ENCODE peak calls at places on chromosome 19, in six cellular contexts. F, D, V, J, E and W are unnamed samples.

GRCh38 chr19:13152854-13153626 is 2.8 kb downstream of the IER2 start:
- DNase-seq in F (peak), D (peak), V (peak), J (peak), E (peak), W (peak)

GRCh38 chr19:54478677-54479266 is 5.7 kb upstream of the CDC42EP5 start:
- DNase-seq in F (peak), D (no peak), V (no peak), J (no peak), E (peak), W (no peak)

GRCh38 chr19:35519291-35519690 is 5.8 kb upstream of the DMKN start:
- DNase-seq in F (no peak), D (no peak), V (no peak), J (no peak), E (no peak), W (no peak)

GRCh38 chr19:11949201-11949600 is 15.6 kb upstream of the ZNF763 start:
- DNase-seq in F (no peak), D (no peak), V (no peak), J (no peak), E (no peak), W (no peak)

GRCh38 chr19:29771708-29772415 is 39.9 kb upstream of the CCNE1 start:
- DNase-seq in F (peak), D (no peak), V (peak), J (no peak), E (peak), W (peak)

GRCh38 chr19:27890696-27891095 is 1322.3 kb downstream of the UQCRFS1 start:
- DNase-seq in F (no peak), D (no peak), V (no peak), J (no peak), E (no peak), W (no peak)

GRCh38 chr19:13665125-13665903 is 99.0 kb upstream of the MRI1 start:
- DNase-seq in F (no peak), D (no peak), V (no peak), J (no peak), E (no peak), W (no peak)

GRCh38 chr19:32397736-32398135 is 7.8 kb upstream of the DPY19L3 start:
- DNase-seq in F (no peak), D (no peak), V (no peak), J (no peak), E (no peak), W (no peak)

GRCh38 chr19:15198006-15198356 is 2.8 kb downstream of the NOTCH3 start:
- DNase-seq in F (no peak), D (no peak), V (no peak), J (no peak), E (no peak), W (no peak)

GRCh38 chr19:14544047-14544446 is 14.7 kb downstream of the TECR start:
- DNase-seq in F (peak), D (no peak), V (no peak), J (no peak), E (no peak), W (no peak)

GRCh38 chr19:58021541-58022282 is 12.1 kb upstream of the ZSCAN1 start:
- DNase-seq in F (peak), D (no peak), V (peak), J (no peak), E (peak), W (no peak)

GRCh38 chr19:55265723-55266386 is 7.0 kb upstream of the PPP6R1 start:
- DNase-seq in F (no peak), D (no peak), V (no peak), J (no peak), E (no peak), W (no peak)

GRCh38 chr19:48239582-48240141 is 16.1 kb downstream of the CARD8 start:
- DNase-seq in F (no peak), D (no peak), V (no peak), J (no peak), E (no peak), W (no peak)

GRCh38 chr19:12494260-12494860 is 9.7 kb upstream of the ZNF709 start:
- DNase-seq in F (no peak), D (no peak), V (no peak), J (no peak), E (no peak), W (no peak)

GRCh38 chr19:13155472-13156284 is 5.5 kb downstream of the IER2 start:
- DNase-seq in F (peak), D (peak), V (peak), J (no peak), E (peak), W (peak)

GRCh38 chr19:48636859-48637448 is at the start of gene DBP:
- DNase-seq in F (no peak), D (peak), V (no peak), J (no peak), E (no peak), W (no peak)

GRCh38 chr19:17997969-17998826 is 9.8 kb upstream of the ARRDC2 start:
- DNase-seq in F (no peak), D (peak), V (no peak), J (no peak), E (no peak), W (no peak)

GRCh38 chr19:3580156-3580955 is 4.9 kb upstream of the GIPC3 start:
- DNase-seq in F (no peak), D (no peak), V (no peak), J (no peak), E (no peak), W (no peak)

GRCh38 chr19:17830567-17831418 is 9.5 kb upstream of the INSL3 start:
- DNase-seq in F (peak), D (peak), V (peak), J (no peak), E (peak), W (peak)

GRCh38 chr19:5818594-5818993 is 13.7 kb downstream of the NRTN start:
- DNase-seq in F (no peak), D (no peak), V (no peak), J (no peak), E (no peak), W (no peak)

GRCh38 chr19:7229735-7230134 is 64.5 kb downstream of the INSR start:
- DNase-seq in F (no peak), D (no peak), V (no peak), J (no peak), E (no peak), W (no peak)

GRCh38 chr19:5131866-5132561 is 163.1 kb downstream of the KDM4B start:
- DNase-seq in F (no peak), D (no peak), V (peak), J (no peak), E (no peak), W (peak)

GRCh38 chr19:4506449-4507149 is 11.7 kb downstream of the PLIN4 start:
- DNase-seq in F (no peak), D (no peak), V (no peak), J (no peak), E (no peak), W (no peak)

GRCh38 chr19:35879770-35880317 is 11.5 kb downstream of the APLP1 start:
- DNase-seq in F (peak), D (peak), V (peak), J (peak), E (peak), W (peak)

GRCh38 chr19:40119380-40119779 is 28.6 kb upstream of the ZNF780A start:
- DNase-seq in F (no peak), D (no peak), V (no peak), J (no peak), E (no peak), W (no peak)

GRCh38 chr19:13103961-13104847 is 1.5 kb upstream of the LYL1 start:
- DNase-seq in F (peak), D (peak), V (peak), J (no peak), E (peak), W (no peak)

GRCh38 chr19:55452381-55453325 is 8.8 kb downstream of the ISOC2 start:
- DNase-seq in F (no peak), D (no peak), V (no peak), J (no peak), E (peak), W (peak)

GRCh38 chr19:18117364-18117691 is 19.8 kb downstream of the MAST3 start:
- DNase-seq in F (no peak), D (no peak), V (no peak), J (no peak), E (no peak), W (peak)

GRCh38 chr19:4327252-4327876 is 11.3 kb downstream of the STAP2 start:
- DNase-seq in F (peak), D (peak), V (peak), J (no peak), E (peak), W (peak)

GRCh38 chr19:54164369-54165068 is 5.0 kb upstream of the LENG1 start:
- DNase-seq in F (peak), D (peak), V (peak), J (no peak), E (peak), W (peak)

GRCh38 chr19:35029737-35030256 is 473 bp upstream of the SCN1B start:
- DNase-seq in F (peak), D (no peak), V (no peak), J (no peak), E (no peak), W (no peak)

GRCh38 chr19:40739030-40739839 is 11.0 kb downstream of the ACTMAP start:
- DNase-seq in F (no peak), D (peak), V (no peak), J (no peak), E (no peak), W (no peak)

GRCh38 chr19:16106121-16106520 is 5.6 kb upstream of the RAB8A start:
- DNase-seq in F (peak), D (no peak), V (no peak), J (no peak), E (no peak), W (no peak)

GRCh38 chr19:28642787-28643186 is 570.2 kb downstream of the UQCRFS1 start:
- DNase-seq in F (no peak), D (no peak), V (no peak), J (no peak), E (no peak), W (no peak)

GRCh38 chr19:23440207-23440606 is 44.9 kb upstream of the ZNF91 start:
- DNase-seq in F (no peak), D (no peak), V (no peak), J (no peak), E (no peak), W (no peak)

GRCh38 chr19:19110410-19111137 is 27.7 kb downstream of the TMEM161A start:
- DNase-seq in F (peak), D (no peak), V (no peak), J (no peak), E (peak), W (no peak)

GRCh38 chr19:10551698-10552301 is 8.1 kb downstream of the ATG4D start:
- DNase-seq in F (peak), D (no peak), V (peak), J (no peak), E (no peak), W (no peak)
- TF ChIP-seq CTCF in F (peak), D (no peak), V (no peak), J (peak), E (no peak), W (no peak)

GRCh38 chr19:38321646-38322323 is 2.1 kb downstream of the KCNK6 start:
- DNase-seq in F (no peak), D (no peak), V (no peak), J (no peak), E (no peak), W (no peak)

GRCh38 chr19:38324431-38324830 is 4.8 kb downstream of the KCNK6 start:
- DNase-seq in F (no peak), D (no peak), V (no peak), J (no peak), E (no peak), W (no peak)

GRCh38 chr19:38323276-38323675 is 3.6 kb downstream of the KCNK6 start:
- DNase-seq in F (no peak), D (no peak), V (no peak), J (no peak), E (no peak), W (no peak)

GRCh38 chr19:38329651-38330050 is 6.0 kb upstream of the CATSPERG start:
- DNase-seq in F (no peak), D (no peak), V (no peak), J (no peak), E (no peak), W (no peak)

GRCh38 chr19:38326591-38326990 is 6.9 kb downstream of the KCNK6 start:
- DNase-seq in F (no peak), D (no peak), V (no peak), J (no peak), E (no peak), W (no peak)
- TF ChIP-seq CTCF in F (no peak), D (no peak), V (no peak), J (no peak), E (no peak), W (no peak)

GRCh38 chr19:1905071-1905862 is at the start of the genes ADAT3 and SCAMP4:
- DNase-seq in F (peak), D (peak), V (peak), J (peak), E (peak), W (peak)
- TF ChIP-seq CTCF in F (no peak), D (no peak), V (no peak), J (no peak), E (no peak), W (no peak)

DNA sequence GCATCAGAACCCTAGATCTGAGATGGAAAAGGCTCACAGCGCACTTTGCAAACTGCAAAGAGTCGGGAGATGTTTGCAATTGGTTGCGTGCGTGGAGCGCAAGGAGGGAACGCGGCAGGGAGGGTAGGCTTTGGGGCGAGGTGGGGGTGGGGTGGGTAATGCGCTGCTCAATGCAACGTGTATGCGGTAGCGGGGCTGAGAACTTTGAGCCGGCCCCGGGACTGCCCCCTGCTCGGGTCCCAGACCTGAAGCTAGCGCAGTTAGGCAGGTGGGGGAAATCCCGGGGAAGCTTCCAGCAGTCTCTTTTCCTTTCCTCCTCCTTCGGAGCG is 971 bp downstream of the FOSB start:
- DNase-seq in F (no peak), D (no peak), V (no peak), J (no peak), E (no peak), W (no peak)
- TF ChIP-seq CTCF in F (no peak), D (no peak), V (no peak), J (no peak), E (no peak), W (no peak)

GRCh38 chr19:50723735-50724521 is 764 bp downstream of the CLEC11A start:
- DNase-seq in F (no peak), D (no peak), V (no peak), J (no peak), E (no peak), W (no peak)
- TF ChIP-seq CTCF in F (no peak), D (no peak), V (no peak), J (no peak), E (no peak), W (no peak)

GRCh38 chr19:8512991-8513686 is 828 bp downstream of the ZNF414 start:
- DNase-seq in F (no peak), D (no peak), V (no peak), J (no peak), E (no peak), W (no peak)

GRCh38 chr19:8512115-8512967 is 1.6 kb downstream of the ZNF414 start:
- DNase-seq in F (no peak), D (peak), V (no peak), J (no peak), E (no peak), W (no peak)

GRCh38 chr19:8515317-8515716 is 1.4 kb upstream of the ZNF414 start:
- DNase-seq in F (no peak), D (peak), V (peak), J (no peak), E (no peak), W (no peak)

GRCh38 chr19:8511573-8512101 is 2.3 kb downstream of the ZNF414 start:
- DNase-seq in F (no peak), D (peak), V (no peak), J (no peak), E (no peak), W (no peak)

GRCh38 chr19:8513687-8514504 is at the start of gene ZNF414:
- DNase-seq in F (peak), D (peak), V (peak), J (peak), E (peak), W (peak)
- TF ChIP-seq CTCF in F (no peak), D (no peak), V (no peak), J (no peak), E (no peak), W (no peak)

DNA sequence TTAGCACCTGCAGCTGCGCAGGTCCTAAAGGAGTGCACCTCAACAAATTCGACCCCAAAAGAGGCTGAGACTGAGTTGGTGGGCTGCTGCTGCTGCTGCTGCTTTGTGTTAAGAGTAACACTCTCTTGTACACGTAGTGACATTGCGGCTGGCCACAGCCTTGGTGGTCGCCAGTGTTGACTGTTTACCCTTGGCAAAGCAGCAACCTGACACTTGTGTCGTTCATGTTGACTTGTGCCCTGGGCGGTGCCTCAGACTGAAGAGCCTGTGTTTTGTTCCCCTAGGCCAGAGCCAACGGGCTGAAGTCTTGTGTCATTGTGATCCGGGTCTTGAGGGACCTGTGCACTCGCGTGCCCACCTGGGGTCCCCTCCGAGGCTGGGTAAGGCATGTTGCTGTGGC is 22.4 kb upstream of the QTRT1 start:
- DNase-seq in F (no peak), D (no peak), V (no peak), J (no peak), E (no peak), W (no peak)
- TF ChIP-seq CTCF in F (no peak), D (no peak), V (no peak), J (no peak), E (no peak), W (no peak)

DNA sequence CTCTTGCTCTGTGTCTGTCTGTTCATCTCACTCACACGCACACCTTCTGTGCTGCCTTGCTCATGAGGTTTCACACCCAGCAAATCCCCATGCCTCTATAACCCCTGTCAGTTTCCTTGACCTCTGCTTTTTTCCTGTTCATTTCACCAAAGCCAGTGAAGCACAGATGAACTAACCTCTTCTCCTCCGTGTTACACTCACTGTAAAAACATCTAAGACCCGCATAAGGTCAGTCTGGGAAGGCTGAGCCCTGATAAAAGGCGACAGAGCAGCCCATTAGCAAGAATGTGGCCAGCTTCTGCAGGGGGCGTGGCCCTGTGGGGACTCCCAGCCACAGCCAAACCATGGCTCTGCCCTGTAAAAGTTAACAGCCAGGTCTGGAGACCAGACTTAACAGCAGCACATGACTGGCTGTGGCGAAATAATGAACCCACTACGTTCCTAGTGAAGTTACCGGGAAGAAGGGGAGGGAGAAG is 42.8 kb upstream of the NPAS1 start:
- DNase-seq in F (no peak), D (no peak), V (no peak), J (no peak), E (no peak), W (no peak)
- TF ChIP-seq CTCF in F (no peak), D (no peak), V (no peak), J (no peak), E (no peak), W (no peak)

GRCh38 chr19:52993342-52994178 is 20.2 kb upstream of the ERVV-1 start:
- DNase-seq in F (peak), D (peak), V (peak), J (no peak), E (peak), W (peak)
- TF ChIP-seq CTCF in F (peak), D (peak), V (peak), J (no peak), E (peak), W (peak)

DNA sequence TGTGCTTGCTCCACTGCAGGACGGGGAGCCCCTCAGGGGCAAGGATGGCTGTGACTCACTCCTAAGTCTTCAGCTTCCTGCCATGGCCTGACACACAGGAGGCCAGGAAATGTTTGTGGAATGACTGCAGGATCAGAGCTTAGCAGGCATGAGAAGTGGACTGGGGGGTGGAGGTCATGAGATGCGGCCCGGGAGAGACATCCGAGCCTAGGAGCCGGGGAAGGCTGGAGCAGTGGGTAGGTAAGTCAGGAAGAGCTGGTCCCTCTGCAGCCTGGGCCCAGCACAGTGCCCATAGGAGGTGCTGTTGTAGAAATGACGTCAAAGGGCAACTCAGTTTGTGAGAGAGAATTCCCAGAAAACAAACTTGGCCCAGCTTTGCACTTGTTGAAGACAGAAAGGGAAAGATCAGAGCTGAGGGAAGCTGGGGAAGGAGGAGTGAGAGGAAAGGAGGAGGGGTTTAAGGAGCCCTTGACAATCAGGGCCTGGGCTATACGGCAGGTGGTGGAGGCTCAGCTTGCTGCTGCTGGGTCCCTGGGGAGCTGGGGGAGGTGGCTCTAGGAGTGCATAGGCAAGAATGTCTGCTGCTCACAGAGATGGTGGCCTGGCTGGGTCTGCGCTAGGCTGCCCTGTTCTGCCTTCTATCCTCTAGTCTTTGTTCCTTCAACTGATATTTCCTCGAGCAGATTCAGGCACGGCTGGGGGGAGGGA is 18.5 kb downstream of the POU2F2 start:
- DNase-seq in F (peak), D (no peak), V (no peak), J (no peak), E (no peak), W (no peak)
- TF ChIP-seq CTCF in F (peak), D (no peak), V (no peak), J (peak), E (no peak), W (no peak)